ENCODE peak calls at places on chromosomes 16 and 17, in six cellular contexts. Q is CD8-positive, alpha-beta T cell; G is EH; Y is BJ; U is SHP77 treated with DMSO at 0.1 percent for 48 hours; B is H7. T is an unnamed sample.

GRCh38 chr17:17134051-17134951 is 71.8 kb downstream of the PLD6 start:
- DNase-seq in G (no peak), B (no peak), Y (no peak), U (no peak), Q (no peak), T (no peak)

GRCh38 chr16:30903596-30903995 is 7.2 kb downstream of the CTF1 start:
- DNase-seq in B (peak), G (peak), Q (no peak), Y (no peak), U (no peak), T (peak)

GRCh38 chr16:89224665-89225064 is 7.2 kb downstream of the ZNF778 start:
- DNase-seq in U (no peak), B (no peak), Y (no peak), Q (no peak), G (no peak), T (no peak)

GRCh38 chr17:55224746-55225145 is 40.0 kb upstream of the HLF start:
- DNase-seq in Q (no peak), U (no peak), G (no peak), B (no peak), Y (no peak), T (no peak)

GRCh38 chr16:66927012-66927436 is 1.7 kb upstream of the RRAD start:
- DNase-seq in B (peak), G (peak), Y (peak), Q (no peak), U (no peak), T (peak)

GRCh38 chr17:7854078-7854777 is 638 bp upstream of the TMEM88 start:
- DNase-seq in B (peak), U (no peak), Y (no peak), G (no peak), Q (peak), T (no peak)

GRCh38 chr17:79917902-79918484 is 78.8 kb upstream of the CBX4 start:
- DNase-seq in Q (no peak), B (peak), U (no peak), G (no peak), Y (no peak), T (no peak)

GRCh38 chr17:66665194-66665593 is 169.7 kb upstream of the CACNG5 start:
- DNase-seq in Y (no peak), B (no peak), G (no peak), U (no peak), Q (no peak), T (peak)

T was measured in M059J.